ENCODE peak calls at places on chromosomes 4 and X, in six cellular contexts. One of them, this sample, is unnamed.

GRCh38 chrX:13009256-13009655 is 34.3 kb downstream of the TMSB4X start:
- DNase-seq in ascending aorta: no peak
- DNase-seq in sigmoid colon: no peak
- DNase-seq in hepatocyte: no peak
- DNase-seq in GM12865: no peak
- DNase-seq in GM23338: no peak
- DNase-seq in this sample: peak; percentile 34

GRCh38 chrX:1093586-1094538 is 118.6 kb downstream of the CRLF2 start:
- DNase-seq in ascending aorta: no peak
- DNase-seq in sigmoid colon: peak; percentile 52
- DNase-seq in hepatocyte: no peak
- DNase-seq in GM12865: no peak
- DNase-seq in GM23338: no peak
- DNase-seq in this sample: no peak

GRCh38 chr4:122309988-122310626 is 68.7 kb upstream of the ADAD1 start:
- DNase-seq in ascending aorta: no peak
- DNase-seq in sigmoid colon: no peak
- DNase-seq in hepatocyte: no peak
- DNase-seq in GM12865: no peak
- DNase-seq in GM23338: peak; percentile 37
- DNase-seq in this sample: peak; percentile 35

GRCh38 chr4:89894654-89895652 is at the start of gene MMRN1:
- DNase-seq in ascending aorta: no peak
- DNase-seq in sigmoid colon: no peak
- DNase-seq in hepatocyte: no peak
- DNase-seq in GM12865: peak; percentile 57
- DNase-seq in GM23338: no peak
- DNase-seq in this sample: no peak

GRCh38 chr4:82704156-82704555 is 94.4 kb downstream of the SCD5 start:
- DNase-seq in ascending aorta: no peak
- DNase-seq in sigmoid colon: no peak
- DNase-seq in hepatocyte: no peak
- DNase-seq in GM12865: no peak
- DNase-seq in GM23338: no peak
- DNase-seq in this sample: no peak

GRCh38 chr4:24496597-24496996 is 87.8 kb downstream of the DHX15 start:
- DNase-seq in ascending aorta: no peak
- DNase-seq in sigmoid colon: no peak
- DNase-seq in hepatocyte: no peak
- DNase-seq in GM12865: no peak
- DNase-seq in GM23338: no peak
- DNase-seq in this sample: no peak

GRCh38 chr4:3365871-3366842 is 73.3 kb downstream of the RGS12 start:
- DNase-seq in ascending aorta: no peak
- DNase-seq in sigmoid colon: peak; percentile 57
- DNase-seq in hepatocyte: no peak
- DNase-seq in GM12865: no peak
- DNase-seq in GM23338: no peak
- DNase-seq in this sample: no peak

GRCh38 chrX:100615015-100615414 is 21.6 kb downstream of the TSPAN6 start:
- DNase-seq in ascending aorta: no peak
- DNase-seq in sigmoid colon: no peak
- DNase-seq in hepatocyte: peak; percentile 55
- DNase-seq in GM12865: peak; percentile 59
- DNase-seq in GM23338: peak; percentile 77
- DNase-seq in this sample: peak; percentile 70

GRCh38 chr4:151417766-151418376 is 8.9 kb downstream of the FHIP1A start:
- DNase-seq in ascending aorta: no peak
- DNase-seq in sigmoid colon: no peak
- DNase-seq in hepatocyte: peak; percentile 20
- DNase-seq in GM12865: no peak
- DNase-seq in GM23338: no peak
- DNase-seq in this sample: no peak

DNA sequence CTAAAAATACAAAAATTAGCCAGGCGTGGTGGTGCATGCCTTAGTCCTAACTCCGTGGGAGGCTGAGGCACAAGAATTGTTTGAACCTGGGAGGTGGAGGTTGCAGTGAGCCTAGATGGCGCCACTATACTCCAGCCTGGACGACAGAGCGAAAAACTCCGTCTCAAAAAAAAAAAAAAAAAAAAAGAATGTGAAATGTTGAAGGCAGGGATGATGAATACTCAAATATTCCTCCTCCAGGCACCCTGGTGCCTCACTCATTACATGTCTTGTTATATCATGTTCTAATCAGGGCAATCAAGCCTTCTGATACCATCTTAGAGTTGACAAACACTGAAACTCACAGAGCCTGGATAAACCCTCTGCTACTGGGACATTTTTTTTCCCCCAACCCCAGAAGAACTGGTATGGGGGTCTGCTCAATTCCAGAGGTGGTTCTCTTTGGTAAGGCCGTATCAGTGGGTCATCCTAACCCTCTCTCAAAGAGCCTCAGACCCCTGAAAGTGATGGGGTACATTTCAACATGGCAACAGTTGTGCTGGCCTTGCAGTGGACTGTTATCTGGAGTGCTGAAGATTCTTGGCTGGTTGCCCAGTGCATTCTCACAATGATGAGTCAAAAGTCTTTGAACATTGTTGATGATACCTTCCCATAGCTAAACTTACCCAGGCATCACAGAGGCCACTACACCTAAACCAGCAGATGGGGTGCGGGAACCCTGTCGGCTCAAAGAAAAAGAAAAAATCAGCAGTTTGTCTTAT is 2.4 kb upstream of the SH3KBP1 start:
- DNase-seq in ascending aorta: no peak
- DNase-seq in sigmoid colon: no peak
- DNase-seq in hepatocyte: peak; percentile 69
- DNase-seq in GM12865: peak; percentile 92
- DNase-seq in GM23338: no peak
- DNase-seq in this sample: peak; percentile 73
- TF ChIP-seq CTCF in ascending aorta: no peak
- TF ChIP-seq CTCF in sigmoid colon: no peak
- TF ChIP-seq CTCF in hepatocyte: no peak
- TF ChIP-seq CTCF in GM12865: peak; percentile 1
- TF ChIP-seq CTCF in GM23338: no peak
- TF ChIP-seq CTCF in this sample: no peak

GRCh38 chr4:1022051-1022738 is 10.8 kb downstream of the FGFRL1 start:
- DNase-seq in ascending aorta: no peak
- DNase-seq in sigmoid colon: no peak
- DNase-seq in hepatocyte: no peak
- DNase-seq in GM12865: no peak
- DNase-seq in GM23338: no peak
- DNase-seq in this sample: no peak
- H3K4me3 ChIP-seq in ascending aorta: no peak overlapping the region
- H3K4me3 ChIP-seq in sigmoid colon: no peak overlapping the region
- H3K4me3 ChIP-seq in hepatocyte: no peak overlapping the region
- H3K4me3 ChIP-seq in GM12865: no peak overlapping the region
- H3K4me3 ChIP-seq in GM23338: no peak overlapping the region
- H3K4me3 ChIP-seq in this sample: no peak overlapping the region

GRCh38 chr4:26163425-26164362 is 157.1 kb upstream of the RBPJ start:
- DNase-seq in ascending aorta: no peak
- DNase-seq in sigmoid colon: no peak
- DNase-seq in hepatocyte: no peak
- DNase-seq in GM12865: no peak
- DNase-seq in GM23338: peak; percentile 37
- DNase-seq in this sample: no peak

GRCh38 chr4:26162095-26162494 is 158.7 kb upstream of the RBPJ start:
- DNase-seq in ascending aorta: no peak
- DNase-seq in sigmoid colon: no peak
- DNase-seq in hepatocyte: no peak
- DNase-seq in GM12865: peak; percentile 47
- DNase-seq in GM23338: no peak
- DNase-seq in this sample: no peak

GRCh38 chr4:26157541-26157940 is 163.3 kb upstream of the RBPJ start:
- DNase-seq in ascending aorta: no peak
- DNase-seq in sigmoid colon: no peak
- DNase-seq in hepatocyte: no peak
- DNase-seq in GM12865: no peak
- DNase-seq in GM23338: no peak
- DNase-seq in this sample: no peak

GRCh38 chr4:26161030-26161824 is 159.6 kb upstream of the RBPJ start:
- DNase-seq in ascending aorta: no peak
- DNase-seq in sigmoid colon: no peak
- DNase-seq in hepatocyte: no peak
- DNase-seq in GM12865: peak; percentile 40
- DNase-seq in GM23338: peak; percentile 59
- DNase-seq in this sample: no peak
- TF ChIP-seq CTCF in ascending aorta: no peak
- TF ChIP-seq CTCF in sigmoid colon: no peak
- TF ChIP-seq CTCF in hepatocyte: peak; percentile 39
- TF ChIP-seq CTCF in GM12865: no peak
- TF ChIP-seq CTCF in GM23338: peak; percentile 42
- TF ChIP-seq CTCF in this sample: peak; percentile 28

DNA sequence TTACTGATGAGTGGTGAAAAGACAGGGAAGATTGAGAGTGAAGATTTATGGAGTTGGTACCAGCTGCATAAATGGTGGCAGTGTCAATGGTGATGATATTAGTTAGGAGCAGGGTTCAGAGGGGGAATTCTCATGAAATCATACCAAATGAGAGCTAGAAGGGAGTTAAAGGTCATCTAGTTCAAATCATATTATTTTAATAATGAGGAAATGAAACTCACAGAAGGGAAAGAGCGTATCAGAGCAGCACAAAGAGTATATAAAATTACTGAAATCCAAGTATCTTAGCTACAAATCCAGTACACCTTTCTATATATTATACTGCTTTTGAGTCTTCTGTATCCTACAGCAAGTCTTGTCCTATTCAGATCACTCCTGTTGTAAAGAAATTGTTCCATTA is 5.0 kb downstream of the P2RY10 start:
- DNase-seq in ascending aorta: no peak
- DNase-seq in sigmoid colon: no peak
- DNase-seq in hepatocyte: no peak
- DNase-seq in GM12865: no peak
- DNase-seq in GM23338: no peak
- DNase-seq in this sample: no peak
- H3K4me3 ChIP-seq in ascending aorta: no peak overlapping the region
- H3K4me3 ChIP-seq in sigmoid colon: no peak overlapping the region
- H3K4me3 ChIP-seq in hepatocyte: no peak overlapping the region
- H3K4me3 ChIP-seq in GM12865: peak overlapping the region; percentile 79
- H3K4me3 ChIP-seq in GM23338: no peak overlapping the region
- H3K4me3 ChIP-seq in this sample: no peak overlapping the region

GRCh38 chr4:63526251-63526650 is 883.0 kb downstream of the TECRL start:
- DNase-seq in ascending aorta: no peak
- DNase-seq in sigmoid colon: no peak
- DNase-seq in hepatocyte: no peak
- DNase-seq in GM12865: no peak
- DNase-seq in GM23338: no peak
- DNase-seq in this sample: no peak
- TF ChIP-seq CTCF in ascending aorta: no peak
- TF ChIP-seq CTCF in sigmoid colon: no peak
- TF ChIP-seq CTCF in hepatocyte: no peak
- TF ChIP-seq CTCF in GM12865: no peak
- TF ChIP-seq CTCF in GM23338: no peak
- TF ChIP-seq CTCF in this sample: no peak

GRCh38 chr4:183908284-183908683 is 3.2 kb downstream of the STOX2 start:
- DNase-seq in ascending aorta: no peak
- DNase-seq in sigmoid colon: no peak
- DNase-seq in hepatocyte: no peak
- DNase-seq in GM12865: no peak
- DNase-seq in GM23338: no peak
- DNase-seq in this sample: no peak
- H3K4me3 ChIP-seq in ascending aorta: peak overlapping the region; percentile 76
- H3K4me3 ChIP-seq in sigmoid colon: no peak overlapping the region
- H3K4me3 ChIP-seq in hepatocyte: no peak overlapping the region
- H3K4me3 ChIP-seq in GM12865: no peak overlapping the region
- H3K4me3 ChIP-seq in GM23338: peak overlapping the region; percentile 93
- H3K4me3 ChIP-seq in this sample: no peak overlapping the region

DNA sequence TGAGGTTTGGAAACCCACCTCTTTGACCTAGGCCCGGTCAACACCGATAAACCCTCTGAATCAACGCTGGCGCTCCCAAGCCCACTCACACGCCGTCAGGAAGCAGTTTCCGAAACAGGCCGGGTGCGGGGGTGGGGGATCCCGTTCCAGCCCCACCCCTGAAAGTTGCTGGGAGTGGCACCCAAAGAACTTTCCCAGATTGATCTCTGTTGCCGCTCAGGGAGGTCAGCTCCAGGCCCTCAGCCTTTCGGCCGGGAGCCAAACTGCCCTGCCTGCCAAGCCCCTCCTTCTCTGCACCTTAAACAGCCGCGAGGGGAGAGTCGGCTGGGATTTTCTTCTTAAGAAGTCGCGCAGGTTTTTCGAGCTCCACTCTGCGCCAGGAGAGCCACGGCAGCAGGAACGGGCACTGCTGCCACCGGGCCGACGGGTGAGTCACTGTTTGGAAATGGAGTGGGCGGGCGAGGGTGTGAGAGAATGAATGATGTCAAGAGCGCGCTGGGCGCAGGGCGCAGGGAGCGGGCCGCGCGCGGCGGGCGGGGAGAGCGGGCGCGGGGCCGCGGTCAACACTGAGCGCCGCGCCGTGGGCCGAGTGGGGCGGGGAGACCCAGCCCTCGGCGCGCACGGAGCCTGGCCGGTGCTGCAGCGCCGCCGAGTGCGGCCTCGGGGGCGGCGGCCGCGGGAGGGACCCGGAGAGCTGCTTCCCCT is at the start of gene SGMS2:
- DNase-seq in ascending aorta: peak; percentile 96
- DNase-seq in sigmoid colon: peak; percentile 95
- DNase-seq in hepatocyte: peak; percentile 95
- DNase-seq in GM12865: no peak
- DNase-seq in GM23338: peak; percentile 69
- DNase-seq in this sample: peak; percentile 87
- TF ChIP-seq CTCF in ascending aorta: no peak
- TF ChIP-seq CTCF in sigmoid colon: no peak
- TF ChIP-seq CTCF in hepatocyte: no peak
- TF ChIP-seq CTCF in GM12865: no peak
- TF ChIP-seq CTCF in GM23338: no peak
- TF ChIP-seq CTCF in this sample: no peak

This sample was measured in fibroblast of the aortic adventitia.